ENCODE peak calls at places on chromosome 17, in nine cellular contexts. One of them, this sample, is unnamed.

GRCh38 chr17:44170499-44171201 is at the start of gene ASB16:
- DNase-seq in GM12891: no peak
- DNase-seq in spleen: no peak
- DNase-seq in HCT116: no peak
- DNase-seq in endothelial cell of umbilical vein: no peak
- DNase-seq in transverse colon: no peak
- DNase-seq in breast epithelium: no peak
- DNase-seq in H1: no peak
- DNase-seq in stomach: peak; percentile 56
- DNase-seq in this sample: no peak

GRCh38 chr17:55456307-55457240 is 34.9 kb upstream of the MMD start:
- DNase-seq in GM12891: no peak
- DNase-seq in spleen: no peak
- DNase-seq in HCT116: no peak
- DNase-seq in endothelial cell of umbilical vein: no peak
- DNase-seq in transverse colon: no peak
- DNase-seq in breast epithelium: no peak
- DNase-seq in H1: no peak
- DNase-seq in stomach: no peak
- DNase-seq in this sample: no peak

GRCh38 chr17:64042700-64043485 is 22.5 kb upstream of the ICAM2 start:
- DNase-seq in GM12891: no peak
- DNase-seq in spleen: no peak
- DNase-seq in HCT116: no peak
- DNase-seq in endothelial cell of umbilical vein: peak; percentile 11
- DNase-seq in transverse colon: no peak
- DNase-seq in breast epithelium: no peak
- DNase-seq in H1: no peak
- DNase-seq in stomach: no peak
- DNase-seq in this sample: no peak

GRCh38 chr17:63929860-63930766 is 2.0 kb downstream of the CD79B start:
- DNase-seq in GM12891: no peak
- DNase-seq in spleen: peak; percentile 84
- DNase-seq in HCT116: no peak
- DNase-seq in endothelial cell of umbilical vein: no peak
- DNase-seq in transverse colon: no peak
- DNase-seq in breast epithelium: no peak
- DNase-seq in H1: no peak
- DNase-seq in stomach: no peak
- DNase-seq in this sample: no peak

GRCh38 chr17:74759243-74759801 is 10.9 kb downstream of the NHERF1 start:
- DNase-seq in GM12891: peak; percentile 78
- DNase-seq in spleen: peak; percentile 89
- DNase-seq in HCT116: no peak
- DNase-seq in endothelial cell of umbilical vein: no peak
- DNase-seq in transverse colon: peak; percentile 69
- DNase-seq in breast epithelium: no peak
- DNase-seq in H1: no peak
- DNase-seq in stomach: no peak
- DNase-seq in this sample: no peak

GRCh38 chr17:75454193-75454592 is 2.2 kb upstream of the TMEM94 start:
- DNase-seq in GM12891: no peak
- DNase-seq in spleen: no peak
- DNase-seq in HCT116: no peak
- DNase-seq in endothelial cell of umbilical vein: no peak
- DNase-seq in transverse colon: no peak
- DNase-seq in breast epithelium: no peak
- DNase-seq in H1: no peak
- DNase-seq in stomach: no peak
- DNase-seq in this sample: no peak

GRCh38 chr17:14701901-14702300 is 401.0 kb downstream of the HS3ST3B1 start:
- DNase-seq in GM12891: no peak
- DNase-seq in spleen: no peak
- DNase-seq in HCT116: no peak
- DNase-seq in endothelial cell of umbilical vein: no peak
- DNase-seq in transverse colon: no peak
- DNase-seq in breast epithelium: no peak
- DNase-seq in H1: no peak
- DNase-seq in stomach: no peak
- DNase-seq in this sample: no peak

GRCh38 chr17:10172241-10172741 is 26.1 kb downstream of the GAS7 start:
- DNase-seq in GM12891: no peak
- DNase-seq in spleen: peak; percentile 78
- DNase-seq in HCT116: no peak
- DNase-seq in endothelial cell of umbilical vein: no peak
- DNase-seq in transverse colon: no peak
- DNase-seq in breast epithelium: no peak
- DNase-seq in H1: no peak
- DNase-seq in stomach: no peak
- DNase-seq in this sample: peak; percentile 61

GRCh38 chr17:76451480-76451879 is 1.5 kb downstream of the UBE2O start:
- DNase-seq in GM12891: no peak
- DNase-seq in spleen: no peak
- DNase-seq in HCT116: no peak
- DNase-seq in endothelial cell of umbilical vein: no peak
- DNase-seq in transverse colon: no peak
- DNase-seq in breast epithelium: no peak
- DNase-seq in H1: no peak
- DNase-seq in stomach: no peak
- DNase-seq in this sample: no peak

GRCh38 chr17:58279016-58279671 is 1.6 kb downstream of the MPO start:
- DNase-seq in GM12891: no peak
- DNase-seq in spleen: no peak
- DNase-seq in HCT116: no peak
- DNase-seq in endothelial cell of umbilical vein: no peak
- DNase-seq in transverse colon: peak; percentile 23
- DNase-seq in breast epithelium: no peak
- DNase-seq in H1: no peak
- DNase-seq in stomach: no peak
- DNase-seq in this sample: peak; percentile 57

GRCh38 chr17:26818736-26819135 is 475.2 kb upstream of the WSB1 start:
- DNase-seq in GM12891: no peak
- DNase-seq in spleen: no peak
- DNase-seq in HCT116: peak; percentile 10
- DNase-seq in endothelial cell of umbilical vein: peak; percentile 63
- DNase-seq in transverse colon: no peak
- DNase-seq in breast epithelium: no peak
- DNase-seq in H1: peak; percentile 19
- DNase-seq in stomach: no peak
- DNase-seq in this sample: no peak

GRCh38 chr17:42365136-42365535 is 23.1 kb downstream of the STAT3 start:
- DNase-seq in GM12891: no peak
- DNase-seq in spleen: no peak
- DNase-seq in HCT116: no peak
- DNase-seq in endothelial cell of umbilical vein: peak; percentile 32
- DNase-seq in transverse colon: no peak
- DNase-seq in breast epithelium: no peak
- DNase-seq in H1: no peak
- DNase-seq in stomach: no peak
- DNase-seq in this sample: no peak

GRCh38 chr17:50765454-50766221 is 1.7 kb downstream of the ANKRD40CL start:
- DNase-seq in GM12891: no peak
- DNase-seq in spleen: peak; percentile 78
- DNase-seq in HCT116: no peak
- DNase-seq in endothelial cell of umbilical vein: peak; percentile 27
- DNase-seq in transverse colon: peak; percentile 77
- DNase-seq in breast epithelium: no peak
- DNase-seq in H1: no peak
- DNase-seq in stomach: no peak
- DNase-seq in this sample: no peak

GRCh38 chr17:79749156-79749815 is 18.5 kb downstream of the ENPP7 start:
- DNase-seq in GM12891: no peak
- DNase-seq in spleen: no peak
- DNase-seq in HCT116: no peak
- DNase-seq in endothelial cell of umbilical vein: no peak
- DNase-seq in transverse colon: no peak
- DNase-seq in breast epithelium: no peak
- DNase-seq in H1: no peak
- DNase-seq in stomach: no peak
- DNase-seq in this sample: no peak

GRCh38 chr17:46958192-46958591 is 20.9 kb downstream of the RPRML start:
- DNase-seq in GM12891: no peak
- DNase-seq in spleen: no peak
- DNase-seq in HCT116: no peak
- DNase-seq in endothelial cell of umbilical vein: no peak
- DNase-seq in transverse colon: no peak
- DNase-seq in breast epithelium: no peak
- DNase-seq in H1: no peak
- DNase-seq in stomach: no peak
- DNase-seq in this sample: no peak

GRCh38 chr17:44198721-44199552 is 747 bp downstream of the ATXN7L3 start:
- DNase-seq in GM12891: peak; percentile 84
- DNase-seq in spleen: peak; percentile 95
- DNase-seq in HCT116: no peak
- DNase-seq in endothelial cell of umbilical vein: peak; percentile 52
- DNase-seq in transverse colon: peak; percentile 73
- DNase-seq in breast epithelium: peak; percentile 64
- DNase-seq in H1: no peak
- DNase-seq in stomach: peak; percentile 68
- DNase-seq in this sample: no peak

GRCh38 chr17:34370376-34370996 is 7.5 kb upstream of the CCL1 start:
- DNase-seq in GM12891: no peak
- DNase-seq in spleen: no peak
- DNase-seq in HCT116: no peak
- DNase-seq in endothelial cell of umbilical vein: no peak
- DNase-seq in transverse colon: no peak
- DNase-seq in breast epithelium: no peak
- DNase-seq in H1: no peak
- DNase-seq in stomach: no peak
- DNase-seq in this sample: no peak

DNA sequence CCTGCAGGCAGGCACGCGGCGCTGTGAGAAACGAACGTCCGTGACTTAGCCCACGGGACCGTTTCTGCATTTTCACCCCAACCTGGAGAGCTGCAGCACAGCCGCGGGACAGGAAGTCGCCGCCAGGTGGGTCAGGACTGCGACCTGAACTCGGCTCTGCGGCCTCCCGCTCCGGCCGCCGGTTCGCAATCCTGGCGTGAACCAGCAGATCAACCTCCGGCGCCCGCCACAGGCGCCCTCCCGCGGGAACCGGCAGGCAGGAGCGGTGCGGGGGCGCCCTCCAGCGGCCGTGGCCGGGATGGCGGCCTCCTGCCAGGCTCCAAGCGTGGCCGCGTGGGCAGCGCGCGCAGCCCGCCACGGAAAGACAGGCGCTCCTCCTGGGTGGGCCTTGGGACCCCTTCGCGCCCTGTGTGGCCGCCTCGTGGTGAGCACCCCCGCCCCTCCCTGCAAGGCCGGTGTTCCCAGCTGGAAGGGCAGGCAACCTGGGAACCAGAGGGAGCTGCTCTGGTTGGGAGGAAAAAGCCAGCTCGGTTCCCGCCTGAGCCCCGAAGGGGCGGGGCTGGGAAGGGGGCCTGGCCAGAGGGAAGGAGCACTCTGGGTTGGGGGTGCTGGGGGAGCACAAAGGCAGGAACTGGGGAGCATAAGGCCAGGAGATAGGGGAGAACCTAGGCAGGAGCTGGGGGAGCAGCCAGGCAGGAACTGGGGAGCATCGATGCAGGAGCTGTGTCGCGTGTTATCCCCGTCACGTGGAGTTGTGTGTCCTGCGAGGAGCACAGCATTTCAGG is 28.2 kb downstream of the ACTG1 start:
- DNase-seq in GM12891: peak; percentile 93
- DNase-seq in spleen: peak; percentile 98
- DNase-seq in HCT116: peak; percentile 85
- DNase-seq in endothelial cell of umbilical vein: peak; percentile 68
- DNase-seq in transverse colon: peak; percentile 90
- DNase-seq in breast epithelium: peak; percentile 90
- DNase-seq in H1: peak; percentile 64
- DNase-seq in stomach: peak; percentile 93
- DNase-seq in this sample: peak; percentile 61
- TF ChIP-seq POLR2AphosphoS5 in GM12891: no peak
- TF ChIP-seq POLR2AphosphoS5 in spleen: peak; percentile 47
- TF ChIP-seq POLR2AphosphoS5 in HCT116: peak; percentile 48
- TF ChIP-seq POLR2AphosphoS5 in endothelial cell of umbilical vein: peak; percentile 69
- TF ChIP-seq POLR2AphosphoS5 in transverse colon: no peak
- TF ChIP-seq POLR2AphosphoS5 in breast epithelium: peak; percentile 67
- TF ChIP-seq POLR2AphosphoS5 in H1: no peak
- TF ChIP-seq POLR2AphosphoS5 in stomach: peak; percentile 66
- TF ChIP-seq POLR2AphosphoS5 in this sample: no peak

DNA sequence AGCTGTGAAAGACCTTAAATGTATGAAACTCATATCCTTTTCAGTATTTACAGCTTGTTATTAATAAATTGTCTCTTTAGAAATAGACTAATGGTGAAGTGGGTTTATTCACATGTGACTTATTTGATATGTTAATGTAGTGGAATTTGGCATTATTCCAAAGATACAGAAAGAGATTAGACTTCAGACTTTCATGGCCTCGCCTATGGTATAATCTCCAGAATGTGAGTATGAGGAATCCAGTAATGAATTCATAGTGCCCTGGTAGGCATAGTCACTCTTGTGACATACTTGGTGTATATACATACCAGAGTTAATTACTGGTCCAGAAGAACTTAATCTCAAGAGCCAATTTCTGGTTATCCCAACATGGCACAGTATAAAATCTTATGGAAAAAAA is 72.7 kb downstream of the OMG start:
- DNase-seq in GM12891: no peak
- DNase-seq in spleen: no peak
- DNase-seq in HCT116: no peak
- DNase-seq in endothelial cell of umbilical vein: no peak
- DNase-seq in transverse colon: no peak
- DNase-seq in breast epithelium: no peak
- DNase-seq in H1: no peak
- DNase-seq in stomach: no peak
- DNase-seq in this sample: no peak
- TF ChIP-seq POLR2AphosphoS5 in GM12891: no peak
- TF ChIP-seq POLR2AphosphoS5 in spleen: no peak
- TF ChIP-seq POLR2AphosphoS5 in HCT116: no peak
- TF ChIP-seq POLR2AphosphoS5 in endothelial cell of umbilical vein: no peak
- TF ChIP-seq POLR2AphosphoS5 in transverse colon: no peak
- TF ChIP-seq POLR2AphosphoS5 in breast epithelium: no peak
- TF ChIP-seq POLR2AphosphoS5 in H1: no peak
- TF ChIP-seq POLR2AphosphoS5 in stomach: no peak
- TF ChIP-seq POLR2AphosphoS5 in this sample: no peak

DNA sequence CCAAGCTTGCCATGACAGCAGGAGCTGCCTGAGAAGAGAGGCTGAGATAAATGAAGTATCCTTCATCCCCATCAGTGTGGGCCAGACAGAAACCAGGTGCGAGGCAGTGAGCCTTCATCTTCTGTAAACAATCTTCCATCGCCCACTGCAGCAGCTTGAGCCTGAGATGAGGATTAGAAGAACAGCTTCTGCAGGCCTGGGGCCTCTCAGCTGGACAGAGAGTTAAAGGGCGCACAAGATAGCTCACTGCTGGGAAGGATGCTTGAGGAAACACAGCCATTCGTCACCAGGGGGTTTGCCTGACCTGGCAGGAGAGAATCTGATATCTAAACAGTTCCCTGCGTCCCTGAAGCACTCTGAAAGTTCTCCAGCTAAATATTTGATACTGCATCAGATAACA is 27.1 kb downstream of the HOXB1 start:
- DNase-seq in GM12891: no peak
- DNase-seq in spleen: no peak
- DNase-seq in HCT116: no peak
- DNase-seq in endothelial cell of umbilical vein: no peak
- DNase-seq in transverse colon: no peak
- DNase-seq in breast epithelium: no peak
- DNase-seq in H1: no peak
- DNase-seq in stomach: no peak
- DNase-seq in this sample: no peak
- TF ChIP-seq POLR2AphosphoS5 in GM12891: no peak
- TF ChIP-seq POLR2AphosphoS5 in spleen: no peak
- TF ChIP-seq POLR2AphosphoS5 in HCT116: no peak
- TF ChIP-seq POLR2AphosphoS5 in endothelial cell of umbilical vein: no peak
- TF ChIP-seq POLR2AphosphoS5 in transverse colon: no peak
- TF ChIP-seq POLR2AphosphoS5 in breast epithelium: no peak
- TF ChIP-seq POLR2AphosphoS5 in H1: no peak
- TF ChIP-seq POLR2AphosphoS5 in stomach: no peak
- TF ChIP-seq POLR2AphosphoS5 in this sample: no peak

GRCh38 chr17:57255776-57256681 is at the start of gene MSI2:
- DNase-seq in GM12891: peak; percentile 68
- DNase-seq in spleen: peak; percentile 97
- DNase-seq in HCT116: peak; percentile 75
- DNase-seq in endothelial cell of umbilical vein: peak; percentile 59
- DNase-seq in transverse colon: peak; percentile 96
- DNase-seq in breast epithelium: peak; percentile 87
- DNase-seq in H1: no peak
- DNase-seq in stomach: peak; percentile 93
- DNase-seq in this sample: peak; percentile 79
- TF ChIP-seq POLR2AphosphoS5 in GM12891: no peak
- TF ChIP-seq POLR2AphosphoS5 in spleen: peak; percentile 78
- TF ChIP-seq POLR2AphosphoS5 in HCT116: peak; percentile 67
- TF ChIP-seq POLR2AphosphoS5 in endothelial cell of umbilical vein: no peak
- TF ChIP-seq POLR2AphosphoS5 in transverse colon: peak; percentile 44
- TF ChIP-seq POLR2AphosphoS5 in breast epithelium: peak; percentile 24
- TF ChIP-seq POLR2AphosphoS5 in H1: no peak
- TF ChIP-seq POLR2AphosphoS5 in stomach: peak; percentile 42
- TF ChIP-seq POLR2AphosphoS5 in this sample: no peak